ENCODE peak calls at places on chromosome 12, in eight cellular contexts. One of them, this sample, is unnamed.
A peak's percentile ranks its signal among the peaks of the same experiment; 100 is the strongest.

GRCh38 chr12:124506832-124507153 is 60.6 kb downstream of the NCOR2 start:
- DNase-seq in IMR-90: no peak
- DNase-seq in AG04450: no peak
- DNase-seq in hepatocyte: no peak
- DNase-seq in left ventricle myocardium inferior: no peak
- DNase-seq in pancreas: no peak
- DNase-seq in PC-3: no peak
- DNase-seq in CD4-positive, CD25-positive, alpha-beta regulatory T cell: no peak
- DNase-seq in this sample: no peak

GRCh38 chr12:84136862-84137367 is 775.7 kb downstream of the SLC6A15 start:
- DNase-seq in IMR-90: peak; percentile 73
- DNase-seq in CD4-positive, CD25-positive, alpha-beta regulatory T cell: no peak
- DNase-seq in AG04450: no peak
- DNase-seq in PC-3: peak; percentile 91
- DNase-seq in hepatocyte: no peak
- DNase-seq in left ventricle myocardium inferior: no peak
- DNase-seq in pancreas: no peak
- DNase-seq in this sample: peak; percentile 87

GRCh38 chr12:120346681-120347080 is 19.1 kb upstream of the PLA2G1B start:
- DNase-seq in pancreas: no peak
- DNase-seq in IMR-90: no peak
- DNase-seq in left ventricle myocardium inferior: no peak
- DNase-seq in CD4-positive, CD25-positive, alpha-beta regulatory T cell: no peak
- DNase-seq in AG04450: no peak
- DNase-seq in PC-3: peak; percentile 36
- DNase-seq in hepatocyte: no peak
- DNase-seq in this sample: no peak

GRCh38 chr12:27733052-27733656 is 22.5 kb downstream of the MRPS35 start:
- DNase-seq in AG04450: peak; percentile 4
- DNase-seq in hepatocyte: peak; percentile 45
- DNase-seq in IMR-90: peak; percentile 52
- DNase-seq in CD4-positive, CD25-positive, alpha-beta regulatory T cell: peak; percentile 55
- DNase-seq in PC-3: peak; percentile 82
- DNase-seq in pancreas: no peak
- DNase-seq in left ventricle myocardium inferior: no peak
- DNase-seq in this sample: peak; percentile 55

GRCh38 chr12:3168775-3169221 is 91.6 kb downstream of the TSPAN9 start:
- DNase-seq in left ventricle myocardium inferior: no peak
- DNase-seq in PC-3: peak; percentile 91
- DNase-seq in IMR-90: peak; percentile 99
- DNase-seq in AG04450: peak; percentile 90
- DNase-seq in CD4-positive, CD25-positive, alpha-beta regulatory T cell: no peak
- DNase-seq in hepatocyte: peak; percentile 91
- DNase-seq in pancreas: no peak
- DNase-seq in this sample: peak; percentile 99

GRCh38 chr12:71061451-71061850 is 96.3 kb downstream of the TSPAN8 start:
- DNase-seq in IMR-90: no peak
- DNase-seq in left ventricle myocardium inferior: no peak
- DNase-seq in CD4-positive, CD25-positive, alpha-beta regulatory T cell: no peak
- DNase-seq in pancreas: no peak
- DNase-seq in hepatocyte: peak; percentile 19
- DNase-seq in AG04450: no peak
- DNase-seq in PC-3: no peak
- DNase-seq in this sample: no peak

GRCh38 chr12:51547606-51548005 is 43.4 kb upstream of the SCN8A start:
- DNase-seq in IMR-90: no peak
- DNase-seq in PC-3: no peak
- DNase-seq in CD4-positive, CD25-positive, alpha-beta regulatory T cell: no peak
- DNase-seq in pancreas: no peak
- DNase-seq in left ventricle myocardium inferior: no peak
- DNase-seq in hepatocyte: no peak
- DNase-seq in AG04450: no peak
- DNase-seq in this sample: no peak

GRCh38 chr12:116259800-116260589 is 17.5 kb downstream of the MED13L start:
- DNase-seq in hepatocyte: no peak
- DNase-seq in CD4-positive, CD25-positive, alpha-beta regulatory T cell: no peak
- DNase-seq in left ventricle myocardium inferior: no peak
- DNase-seq in IMR-90: no peak
- DNase-seq in AG04450: no peak
- DNase-seq in PC-3: no peak
- DNase-seq in pancreas: no peak
- DNase-seq in this sample: no peak

GRCh38 chr12:125249932-125250331 is 184.7 kb downstream of the AACS start:
- DNase-seq in IMR-90: no peak
- DNase-seq in AG04450: no peak
- DNase-seq in pancreas: no peak
- DNase-seq in CD4-positive, CD25-positive, alpha-beta regulatory T cell: no peak
- DNase-seq in left ventricle myocardium inferior: no peak
- DNase-seq in PC-3: no peak
- DNase-seq in hepatocyte: no peak
- DNase-seq in this sample: no peak

GRCh38 chr12:92784356-92784755 is 81.6 kb downstream of the PLEKHG7 start:
- DNase-seq in PC-3: no peak
- DNase-seq in left ventricle myocardium inferior: no peak
- DNase-seq in CD4-positive, CD25-positive, alpha-beta regulatory T cell: no peak
- DNase-seq in IMR-90: peak; percentile 50
- DNase-seq in hepatocyte: no peak
- DNase-seq in pancreas: no peak
- DNase-seq in AG04450: no peak
- DNase-seq in this sample: peak; percentile 67

GRCh38 chr12:111753144-111753881 is 13.4 kb upstream of the ALDH2 start:
- DNase-seq in CD4-positive, CD25-positive, alpha-beta regulatory T cell: no peak
- DNase-seq in hepatocyte: peak; percentile 85
- DNase-seq in pancreas: peak; percentile 83
- DNase-seq in left ventricle myocardium inferior: peak; percentile 61
- DNase-seq in PC-3: peak; percentile 48
- DNase-seq in AG04450: peak; percentile 39
- DNase-seq in IMR-90: peak; percentile 61
- DNase-seq in this sample: peak; percentile 66

GRCh38 chr12:64525461-64526160 is 73.7 kb downstream of the TBK1 start:
- DNase-seq in AG04450: no peak
- DNase-seq in hepatocyte: no peak
- DNase-seq in CD4-positive, CD25-positive, alpha-beta regulatory T cell: no peak
- DNase-seq in pancreas: no peak
- DNase-seq in left ventricle myocardium inferior: no peak
- DNase-seq in IMR-90: no peak
- DNase-seq in PC-3: no peak
- DNase-seq in this sample: no peak

GRCh38 chr12:64521838-64522237 is 69.9 kb downstream of the TBK1 start:
- DNase-seq in CD4-positive, CD25-positive, alpha-beta regulatory T cell: no peak
- DNase-seq in pancreas: no peak
- DNase-seq in hepatocyte: no peak
- DNase-seq in left ventricle myocardium inferior: no peak
- DNase-seq in AG04450: no peak
- DNase-seq in IMR-90: no peak
- DNase-seq in PC-3: no peak
- DNase-seq in this sample: no peak

GRCh38 chr12:64522807-64523206 is 70.9 kb downstream of the TBK1 start:
- DNase-seq in pancreas: no peak
- DNase-seq in left ventricle myocardium inferior: no peak
- DNase-seq in hepatocyte: no peak
- DNase-seq in IMR-90: peak; percentile 22
- DNase-seq in PC-3: no peak
- DNase-seq in AG04450: no peak
- DNase-seq in CD4-positive, CD25-positive, alpha-beta regulatory T cell: no peak
- DNase-seq in this sample: no peak

GRCh38 chr12:64518396-64518795 is 66.5 kb downstream of the TBK1 start:
- DNase-seq in AG04450: no peak
- DNase-seq in IMR-90: no peak
- DNase-seq in CD4-positive, CD25-positive, alpha-beta regulatory T cell: no peak
- DNase-seq in PC-3: no peak
- DNase-seq in left ventricle myocardium inferior: no peak
- DNase-seq in hepatocyte: no peak
- DNase-seq in pancreas: no peak
- DNase-seq in this sample: no peak

DNA sequence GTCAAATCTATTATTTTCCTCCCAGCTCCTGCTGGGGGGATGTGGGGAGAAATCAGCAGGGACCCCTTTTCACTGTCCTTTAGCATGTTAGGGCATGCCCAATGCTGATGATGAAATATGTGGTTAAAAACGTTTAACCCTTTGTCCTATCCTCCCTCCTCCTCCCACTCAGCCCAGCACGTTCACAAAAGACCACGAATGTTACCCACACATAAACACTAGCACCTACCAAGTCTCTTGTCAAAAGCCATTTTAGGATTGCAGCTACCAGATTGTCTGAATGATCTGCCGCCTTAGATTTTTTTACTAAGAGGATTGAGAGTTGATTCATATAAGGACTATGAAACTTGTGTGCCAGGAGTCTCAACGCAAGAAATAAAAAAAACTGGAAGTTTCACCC is 70.4 kb downstream of the TBK1 start:
- DNase-seq in IMR-90: peak; percentile 60
- DNase-seq in CD4-positive, CD25-positive, alpha-beta regulatory T cell: no peak
- DNase-seq in hepatocyte: no peak
- DNase-seq in PC-3: no peak
- DNase-seq in pancreas: no peak
- DNase-seq in AG04450: peak; percentile 13
- DNase-seq in left ventricle myocardium inferior: no peak
- DNase-seq in this sample: no peak
- H3K4me3 ChIP-seq in IMR-90: no peak overlapping the region
- H3K4me3 ChIP-seq in CD4-positive, CD25-positive, alpha-beta regulatory T cell: no peak overlapping the region
- H3K4me3 ChIP-seq in hepatocyte: no peak overlapping the region
- H3K4me3 ChIP-seq in PC-3: no peak overlapping the region
- H3K4me3 ChIP-seq in pancreas: no peak overlapping the region
- H3K4me3 ChIP-seq in AG04450: no peak overlapping the region
- H3K4me3 ChIP-seq in left ventricle myocardium inferior: no peak overlapping the region
- H3K4me3 ChIP-seq in this sample: no peak overlapping the region

GRCh38 chr12:55925870-55926737 is 1.6 kb downstream of the PYM1 start:
- DNase-seq in IMR-90: no peak
- DNase-seq in AG04450: no peak
- DNase-seq in PC-3: no peak
- DNase-seq in hepatocyte: no peak
- DNase-seq in left ventricle myocardium inferior: no peak
- DNase-seq in pancreas: no peak
- DNase-seq in CD4-positive, CD25-positive, alpha-beta regulatory T cell: no peak
- DNase-seq in this sample: no peak

GRCh38 chr12:55922126-55922525 is 5.6 kb downstream of the PYM1 start:
- DNase-seq in AG04450: no peak
- DNase-seq in CD4-positive, CD25-positive, alpha-beta regulatory T cell: no peak
- DNase-seq in left ventricle myocardium inferior: no peak
- DNase-seq in hepatocyte: no peak
- DNase-seq in IMR-90: no peak
- DNase-seq in pancreas: no peak
- DNase-seq in PC-3: peak; percentile 54
- DNase-seq in this sample: no peak

GRCh38 chr12:55927588-55928502 is at the start of gene PYM1:
- DNase-seq in left ventricle myocardium inferior: peak; percentile 80
- DNase-seq in CD4-positive, CD25-positive, alpha-beta regulatory T cell: peak; percentile 72
- DNase-seq in pancreas: peak; percentile 83
- DNase-seq in PC-3: peak; percentile 77
- DNase-seq in AG04450: no peak
- DNase-seq in hepatocyte: peak; percentile 78
- DNase-seq in IMR-90: peak; percentile 50
- DNase-seq in this sample: peak; percentile 90

GRCh38 chr12:55926738-55927587 is 731 bp downstream of the PYM1 start:
- DNase-seq in left ventricle myocardium inferior: peak; percentile 87
- DNase-seq in CD4-positive, CD25-positive, alpha-beta regulatory T cell: peak; percentile 86
- DNase-seq in PC-3: peak; percentile 92
- DNase-seq in pancreas: peak; percentile 87
- DNase-seq in IMR-90: peak; percentile 91
- DNase-seq in AG04450: peak; percentile 74
- DNase-seq in hepatocyte: peak; percentile 94
- DNase-seq in this sample: peak; percentile 92

GRCh38 chr12:55925371-55925770 is 2.3 kb downstream of the PYM1 start:
- DNase-seq in IMR-90: no peak
- DNase-seq in PC-3: no peak
- DNase-seq in left ventricle myocardium inferior: no peak
- DNase-seq in AG04450: no peak
- DNase-seq in CD4-positive, CD25-positive, alpha-beta regulatory T cell: no peak
- DNase-seq in hepatocyte: no peak
- DNase-seq in pancreas: no peak
- DNase-seq in this sample: no peak
- H3K4me3 ChIP-seq in IMR-90: no peak overlapping the region
- H3K4me3 ChIP-seq in PC-3: peak overlapping the region; percentile 90
- H3K4me3 ChIP-seq in left ventricle myocardium inferior: no peak overlapping the region
- H3K4me3 ChIP-seq in AG04450: peak overlapping the region; percentile 97
- H3K4me3 ChIP-seq in CD4-positive, CD25-positive, alpha-beta regulatory T cell: peak overlapping the region; percentile 94
- H3K4me3 ChIP-seq in hepatocyte: no peak overlapping the region
- H3K4me3 ChIP-seq in pancreas: no peak overlapping the region
- H3K4me3 ChIP-seq in this sample: no peak overlapping the region

GRCh38 chr12:68806488-68807237 is 1.3 kb upstream of the MDM2 start:
- DNase-seq in hepatocyte: no peak
- DNase-seq in pancreas: no peak
- DNase-seq in PC-3: peak; percentile 28
- DNase-seq in CD4-positive, CD25-positive, alpha-beta regulatory T cell: no peak
- DNase-seq in left ventricle myocardium inferior: no peak
- DNase-seq in IMR-90: no peak
- DNase-seq in AG04450: no peak
- DNase-seq in this sample: no peak
- H3K4me3 ChIP-seq in hepatocyte: peak overlapping the region; percentile 26
- H3K4me3 ChIP-seq in pancreas: peak overlapping the region; percentile 84
- H3K4me3 ChIP-seq in PC-3: peak overlapping the region; percentile 81
- H3K4me3 ChIP-seq in CD4-positive, CD25-positive, alpha-beta regulatory T cell: peak overlapping the region; percentile 95
- H3K4me3 ChIP-seq in left ventricle myocardium inferior: peak overlapping the region; percentile 97
- H3K4me3 ChIP-seq in IMR-90: no peak overlapping the region
- H3K4me3 ChIP-seq in AG04450: no peak overlapping the region
- H3K4me3 ChIP-seq in this sample: no peak overlapping the region

DNA sequence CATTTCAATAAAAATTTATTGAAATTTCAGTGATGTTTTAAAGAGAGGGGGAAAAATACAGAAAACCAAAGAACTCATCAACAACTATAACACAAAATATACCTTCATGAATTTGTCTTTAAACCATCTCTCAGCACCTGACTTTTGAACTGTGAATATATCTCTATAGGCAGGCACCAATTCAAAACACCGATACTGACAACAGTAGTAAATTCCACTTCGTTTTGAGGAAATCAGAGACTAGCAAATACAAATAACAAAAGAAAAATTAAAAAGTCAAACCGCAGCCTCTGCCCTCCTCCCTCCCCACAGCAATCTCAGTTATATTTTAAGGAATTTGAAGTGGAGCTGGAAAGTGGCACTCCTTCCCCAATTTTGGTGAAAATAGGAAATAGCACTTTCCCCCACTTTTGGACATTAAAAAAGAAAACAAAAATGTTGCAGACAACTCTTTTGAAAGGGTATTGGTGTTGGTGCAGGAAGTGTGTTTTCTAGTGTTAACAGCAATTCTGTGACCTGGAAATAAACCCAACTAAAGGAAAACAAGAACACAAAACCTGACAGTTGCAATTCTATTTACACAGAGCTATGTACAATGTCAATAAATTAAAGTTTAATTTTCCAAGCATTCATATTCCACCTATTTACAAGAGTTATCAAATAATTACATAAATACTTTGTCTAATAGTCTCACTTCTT is 13.6 kb downstream of the TBX3 start:
- DNase-seq in IMR-90: no peak
- DNase-seq in pancreas: no peak
- DNase-seq in hepatocyte: no peak
- DNase-seq in PC-3: peak; percentile 51
- DNase-seq in CD4-positive, CD25-positive, alpha-beta regulatory T cell: no peak
- DNase-seq in left ventricle myocardium inferior: no peak
- DNase-seq in AG04450: no peak
- DNase-seq in this sample: no peak
- H3K4me3 ChIP-seq in IMR-90: peak overlapping the region; percentile 37
- H3K4me3 ChIP-seq in pancreas: no peak overlapping the region
- H3K4me3 ChIP-seq in hepatocyte: peak overlapping the region; percentile 55
- H3K4me3 ChIP-seq in PC-3: peak overlapping the region; percentile 94
- H3K4me3 ChIP-seq in CD4-positive, CD25-positive, alpha-beta regulatory T cell: no peak overlapping the region
- H3K4me3 ChIP-seq in left ventricle myocardium inferior: peak overlapping the region; percentile 68
- H3K4me3 ChIP-seq in AG04450: peak overlapping the region; percentile 59
- H3K4me3 ChIP-seq in this sample: no peak overlapping the region